ENCODE peak calls at places on chromosomes 12 and 14, in five cellular contexts. Y is endothelial cell, C is fibroblast of mammary gland, U is mammary epithelial cell, N is natural killer cell. H is an unnamed sample.

GRCh38 chr14:85617799-85618198 is 87.9 kb downstream of the FLRT2 start:
- DNase-seq in Y (no peak), C (no peak), U (no peak), N (no peak), H (no peak)

GRCh38 chr12:99146730-99147129 is 500.8 kb upstream of the GARIN6 start:
- DNase-seq in Y (no peak), C (no peak), U (no peak), N (no peak), H (no peak)

GRCh38 chr12:80708535-80709328 is 1.3 kb downstream of the MYF6 start:
- DNase-seq in Y (peak), C (peak), U (no peak), N (no peak), H (no peak)

GRCh38 chr12:53948650-53949593 is 5.8 kb upstream of the HOXC12 start:
- DNase-seq in Y (no peak), C (no peak), U (no peak), N (no peak), H (no peak)

GRCh38 chr14:74979442-74980397 is 23.0 kb upstream of the EIF2B2 start:
- DNase-seq in Y (no peak), C (no peak), U (no peak), N (no peak), H (no peak)

GRCh38 chr14:47919994-47920393 is 244.6 kb upstream of the MDGA2 start:
- DNase-seq in Y (no peak), C (no peak), U (no peak), N (no peak), H (no peak)

GRCh38 chr14:61120576-61120975 is 139.5 kb downstream of the SLC38A6 start:
- DNase-seq in Y (no peak), C (no peak), U (no peak), N (no peak), H (no peak)

GRCh38 chr12:19192709-19193108 is 63.2 kb downstream of the PLEKHA5 start:
- DNase-seq in Y (no peak), C (no peak), U (no peak), N (no peak), H (no peak)

GRCh38 chr12:130070017-130070653 is 92.1 kb upstream of the FZD10 start:
- DNase-seq in Y (no peak), C (no peak), U (no peak), N (no peak), H (no peak)

GRCh38 chr14:44803239-44803905 is 158.4 kb downstream of the KLHL28 start:
- DNase-seq in Y (no peak), C (peak), U (peak), N (no peak), H (no peak)

GRCh38 chr12:82027612-82028011 is 268.5 kb upstream of the PPFIA2 start:
- DNase-seq in Y (no peak), C (no peak), U (no peak), N (no peak), H (no peak)

GRCh38 chr14:102321456-102322101 is 2.0 kb downstream of the ZNF839 start:
- DNase-seq in Y (no peak), C (no peak), U (no peak), N (no peak), H (no peak)

GRCh38 chr14:80095623-80096022 is 115.7 kb downstream of the DIO2 start:
- DNase-seq in Y (no peak), C (peak), U (peak), N (no peak), H (no peak)

GRCh38 chr14:50103558-50103957 is 12.8 kb downstream of the VCPKMT start:
- DNase-seq in Y (no peak), C (no peak), U (no peak), N (no peak), H (no peak)

GRCh38 chr12:15157200-15157599 is 64.0 kb downstream of the RERG start:
- DNase-seq in Y (no peak), C (no peak), U (no peak), N (no peak), H (no peak)

GRCh38 chr12:86256169-86256568 is at the start of gene MGAT4C:
- DNase-seq in Y (no peak), C (no peak), U (no peak), N (no peak), H (no peak)

GRCh38 chr12:52151859-52152783 is 39.7 kb downstream of the KRT80 start:
- DNase-seq in Y (peak), C (peak), U (peak), N (peak), H (peak)

GRCh38 chr12:2531371-2531770 is 263.4 kb upstream of the FKBP4 start:
- DNase-seq in Y (no peak), C (no peak), U (no peak), N (no peak), H (no peak)

GRCh38 chr14:72699852-72700257 is 194.0 kb downstream of the DPF3 start:
- DNase-seq in Y (no peak), C (peak), U (peak), N (no peak), H (no peak)

GRCh38 chr12:111901182-111901581 is 59.2 kb downstream of the MAPKAPK5 start:
- DNase-seq in Y (no peak), C (no peak), U (no peak), N (no peak), H (no peak)

GRCh38 chr12:47811581-47812484 is 7.9 kb downstream of the HDAC7 start:
- DNase-seq in Y (no peak), C (peak), U (no peak), N (no peak), H (no peak)

GRCh38 chr12:44000309-44000952 is 164.6 kb downstream of the TMEM117 start:
- DNase-seq in Y (peak), C (peak), U (peak), N (no peak), H (no peak)
- TF ChIP-seq CTCF in Y (peak), C (peak), U (peak), N (no peak), H (peak)

GRCh38 chr14:68888025-68888850 is 90.9 kb downstream of the ACTN1 start:
- DNase-seq in Y (no peak), C (no peak), U (peak), N (no peak), H (no peak)
- TF ChIP-seq CTCF in Y (no peak), C (no peak), U (peak), N (no peak), H (no peak)

DNA sequence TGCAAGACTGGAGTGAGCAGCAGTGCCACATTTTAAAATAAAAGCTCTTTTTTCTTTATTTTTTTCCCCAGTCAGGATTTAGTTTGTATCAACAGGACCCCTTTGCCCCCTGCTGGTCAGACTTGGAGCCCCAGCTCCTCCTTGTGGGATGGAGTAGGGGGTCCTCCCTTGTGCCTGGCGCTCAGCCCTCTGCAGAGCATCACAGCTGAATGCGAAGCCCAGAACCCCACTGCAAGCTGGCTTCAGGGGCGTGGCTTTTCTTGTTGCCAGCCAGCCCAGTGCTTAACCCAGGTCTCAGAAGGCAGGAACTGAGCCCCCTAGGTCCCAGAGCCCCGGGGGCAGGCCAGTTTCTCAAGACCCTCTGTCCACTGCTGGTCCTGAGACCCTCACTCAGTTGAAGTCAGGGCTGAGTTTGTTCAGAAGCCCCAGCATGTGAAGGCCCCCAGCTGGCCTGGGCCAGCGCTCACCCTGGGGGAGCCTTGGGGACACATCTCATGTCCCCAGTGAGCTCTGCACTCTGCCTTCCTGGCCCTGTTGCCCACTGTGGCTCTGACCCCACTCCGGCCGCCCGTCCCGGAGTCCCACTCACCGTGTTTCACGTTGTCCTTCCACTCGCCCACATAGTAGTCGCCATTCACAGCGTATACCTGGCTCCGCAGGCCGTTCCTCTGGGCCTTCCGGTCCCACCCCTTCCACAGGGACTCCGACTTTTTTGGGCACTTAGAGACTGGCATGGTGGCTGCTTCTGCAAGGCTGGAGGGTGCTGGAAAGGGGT is 517 bp downstream of the MORN3 start:
- DNase-seq in Y (peak), C (peak), U (no peak), N (peak), H (no peak)
- TF ChIP-seq CTCF in Y (peak), C (peak), U (peak), N (peak), H (peak)

GRCh38 chr12:105079011-105079570 is 5.2 kb downstream of the ALDH1L2 start:
- DNase-seq in Y (no peak), C (no peak), U (no peak), N (no peak), H (no peak)

GRCh38 chr12:105083041-105083440 is 1.2 kb downstream of the ALDH1L2 start:
- DNase-seq in Y (no peak), C (peak), U (no peak), N (no peak), H (no peak)

GRCh38 chr12:105084251-105085250 is at the start of gene ALDH1L2:
- DNase-seq in Y (peak), C (peak), U (peak), N (peak), H (peak)

GRCh38 chr12:105085537-105085936 is 1.3 kb upstream of the ALDH1L2 start:
- DNase-seq in Y (no peak), C (no peak), U (no peak), N (no peak), H (no peak)

GRCh38 chr12:105083551-105084105 is 630 bp downstream of the ALDH1L2 start:
- DNase-seq in Y (no peak), C (peak), U (peak), N (no peak), H (no peak)
- TF ChIP-seq CTCF in Y (no peak), C (peak), U (no peak), N (no peak), H (no peak)

GRCh38 chr12:49342914-49343731 is 3.6 kb upstream of the DNAJC22 start:
- DNase-seq in Y (no peak), C (no peak), U (no peak), N (no peak), H (no peak)
- TF ChIP-seq CTCF in Y (no peak), C (no peak), U (no peak), N (no peak), H (no peak)

H was measured in CD14-positive monocyte.